ENCODE peak calls at places on chromosome 2, in four cellular contexts. One of them, this sample, is unnamed.

GRCh38 chr2:72887032-72887835 is at the start of gene SPR:
- DNase-seq in CD8-positive, alpha-beta memory T cell: peak; percentile 60
- DNase-seq in esophagus squamous epithelium: no peak
- DNase-seq in cardiac muscle cell: peak; percentile 75
- DNase-seq in this sample: no peak

GRCh38 chr2:108423502-108424251 is 25.3 kb upstream of the GCC2 start:
- DNase-seq in esophagus squamous epithelium: no peak
- DNase-seq in cardiac muscle cell: no peak
- DNase-seq in CD8-positive, alpha-beta memory T cell: no peak
- DNase-seq in this sample: no peak

GRCh38 chr2:141968377-141968920 is 162.4 kb downstream of the LRP1B start:
- DNase-seq in CD8-positive, alpha-beta memory T cell: no peak
- DNase-seq in cardiac muscle cell: no peak
- DNase-seq in esophagus squamous epithelium: no peak
- DNase-seq in this sample: no peak

GRCh38 chr2:171703574-171704347 is 16.5 kb downstream of the DYNC1I2 start:
- DNase-seq in CD8-positive, alpha-beta memory T cell: no peak
- DNase-seq in esophagus squamous epithelium: no peak
- DNase-seq in cardiac muscle cell: peak; percentile 55
- DNase-seq in this sample: no peak

GRCh38 chr2:149164827-149165226 is 126.3 kb downstream of the LYPD6B start:
- DNase-seq in esophagus squamous epithelium: no peak
- DNase-seq in cardiac muscle cell: no peak
- DNase-seq in CD8-positive, alpha-beta memory T cell: no peak
- DNase-seq in this sample: no peak

GRCh38 chr2:151638188-151638933 is 95.9 kb downstream of the NEB start:
- DNase-seq in CD8-positive, alpha-beta memory T cell: peak; percentile 65
- DNase-seq in esophagus squamous epithelium: no peak
- DNase-seq in cardiac muscle cell: no peak
- DNase-seq in this sample: no peak

GRCh38 chr2:54558188-54558975 is 102.3 kb downstream of the SPTBN1 start:
- DNase-seq in esophagus squamous epithelium: peak; percentile 15
- DNase-seq in CD8-positive, alpha-beta memory T cell: peak; percentile 83
- DNase-seq in cardiac muscle cell: peak; percentile 70
- DNase-seq in this sample: no peak

GRCh38 chr2:48531141-48531648 is 1.2 kb downstream of the STON1 start:
- DNase-seq in cardiac muscle cell: peak; percentile 86
- DNase-seq in esophagus squamous epithelium: no peak
- DNase-seq in CD8-positive, alpha-beta memory T cell: no peak
- DNase-seq in this sample: no peak

GRCh38 chr2:48749820-48750739 is 5.4 kb downstream of the LHCGR start:
- DNase-seq in CD8-positive, alpha-beta memory T cell: no peak
- DNase-seq in esophagus squamous epithelium: no peak
- DNase-seq in cardiac muscle cell: no peak
- DNase-seq in this sample: no peak

GRCh38 chr2:105744091-105744908 is 412 bp upstream of the NCK2 start:
- DNase-seq in cardiac muscle cell: peak; percentile 68
- DNase-seq in CD8-positive, alpha-beta memory T cell: peak; percentile 77
- DNase-seq in esophagus squamous epithelium: no peak
- DNase-seq in this sample: no peak

GRCh38 chr2:95034221-95034620 is 8.7 kb downstream of the MAL start:
- DNase-seq in esophagus squamous epithelium: no peak
- DNase-seq in CD8-positive, alpha-beta memory T cell: no peak
- DNase-seq in cardiac muscle cell: no peak
- DNase-seq in this sample: no peak

GRCh38 chr2:85400951-85401805 is 9.0 kb downstream of the CAPG start:
- DNase-seq in cardiac muscle cell: no peak
- DNase-seq in esophagus squamous epithelium: no peak
- DNase-seq in CD8-positive, alpha-beta memory T cell: peak; percentile 30
- DNase-seq in this sample: no peak

GRCh38 chr2:85398426-85399182 is 11.6 kb downstream of the CAPG start:
- DNase-seq in cardiac muscle cell: no peak
- DNase-seq in CD8-positive, alpha-beta memory T cell: no peak
- DNase-seq in esophagus squamous epithelium: no peak
- DNase-seq in this sample: no peak

GRCh38 chr2:85399183-85399455 is 11.0 kb downstream of the CAPG start:
- DNase-seq in cardiac muscle cell: no peak
- DNase-seq in esophagus squamous epithelium: no peak
- DNase-seq in CD8-positive, alpha-beta memory T cell: no peak
- DNase-seq in this sample: no peak

GRCh38 chr2:85400541-85400940 is 9.6 kb downstream of the CAPG start:
- DNase-seq in esophagus squamous epithelium: no peak
- DNase-seq in cardiac muscle cell: no peak
- DNase-seq in CD8-positive, alpha-beta memory T cell: no peak
- DNase-seq in this sample: no peak

DNA sequence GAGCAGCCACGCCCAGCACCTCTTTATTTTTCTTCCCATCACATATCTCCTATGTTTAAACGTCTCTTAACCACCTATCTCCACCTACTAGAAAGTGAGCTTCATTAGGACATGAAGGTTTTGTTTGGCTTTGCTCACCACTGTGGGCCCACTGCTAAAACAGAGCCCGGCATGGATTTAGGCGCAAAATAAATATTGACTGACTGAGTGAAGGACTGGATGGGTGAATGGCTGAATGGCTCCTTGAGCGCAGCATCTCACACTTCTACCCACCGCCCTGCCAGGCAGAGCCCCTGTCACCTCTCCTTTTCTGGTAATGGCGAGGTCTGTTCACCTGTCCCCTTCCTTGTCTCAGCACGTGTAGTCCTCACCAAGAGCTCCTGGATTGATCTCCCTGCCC is 10.1 kb downstream of the CAPG start:
- DNase-seq in CD8-positive, alpha-beta memory T cell: peak; percentile 17
- DNase-seq in cardiac muscle cell: no peak
- DNase-seq in esophagus squamous epithelium: no peak
- DNase-seq in this sample: no peak
- H3K36me3 ChIP-seq in CD8-positive, alpha-beta memory T cell: no peaks in the 10 kb centered on the region
- H3K36me3 ChIP-seq in cardiac muscle cell: no peaks in the 10 kb centered on the region
- H3K36me3 ChIP-seq in esophagus squamous epithelium: peaks cover 14% of the 10 kb centered on the region
- H3K36me3 ChIP-seq in this sample: peaks cover 4% of the 10 kb centered on the region

DNA sequence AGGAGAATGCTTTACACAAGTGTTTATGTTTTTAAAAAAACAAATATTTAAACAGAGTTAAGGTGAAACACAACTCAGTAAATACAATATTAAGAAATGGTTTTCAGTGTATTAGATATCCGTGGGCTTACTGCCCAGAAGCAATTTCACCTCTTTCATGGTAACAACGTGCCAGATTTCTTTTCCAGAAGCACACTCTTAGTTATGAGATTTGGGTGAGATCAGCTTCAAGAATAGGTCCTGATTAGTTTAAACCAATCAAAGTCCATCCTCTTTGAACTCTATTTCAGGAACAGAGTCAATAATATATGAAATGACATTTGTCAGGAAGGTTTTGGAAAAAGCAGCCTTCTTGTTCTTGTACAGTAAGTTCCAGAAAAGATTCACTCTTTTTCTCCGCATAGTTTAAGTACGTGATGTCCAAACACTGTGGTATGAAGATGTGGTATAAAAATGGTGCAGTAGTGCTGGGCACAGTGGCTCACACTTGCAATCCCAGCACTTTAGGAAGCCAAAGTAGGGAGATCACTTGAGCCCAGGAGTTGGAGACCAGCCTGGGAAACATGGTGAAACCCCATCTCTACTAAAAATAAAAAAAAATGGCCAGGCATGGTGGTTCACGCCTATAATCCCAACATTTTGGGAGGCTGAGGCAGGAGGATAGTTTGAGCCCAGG is 14.7 kb downstream of the USP34 start:
- DNase-seq in CD8-positive, alpha-beta memory T cell: no peak
- DNase-seq in esophagus squamous epithelium: no peak
- DNase-seq in cardiac muscle cell: no peak
- DNase-seq in this sample: no peak
- H3K4me1 ChIP-seq in CD8-positive, alpha-beta memory T cell: peaks cover 53% of the 10 kb centered on the region
- H3K4me1 ChIP-seq in esophagus squamous epithelium: no peaks in the 10 kb centered on the region
- H3K4me1 ChIP-seq in cardiac muscle cell: peaks cover 4% of the 10 kb centered on the region
- H3K4me1 ChIP-seq in this sample: peaks cover 23% of the 10 kb centered on the region

GRCh38 chr2:118508282-118508681 is 339.2 kb downstream of the EN1 start:
- DNase-seq in cardiac muscle cell: no peak
- DNase-seq in esophagus squamous epithelium: no peak
- DNase-seq in CD8-positive, alpha-beta memory T cell: no peak
- DNase-seq in this sample: no peak

GRCh38 chr2:118505436-118505835 is 342.0 kb downstream of the EN1 start:
- DNase-seq in esophagus squamous epithelium: no peak
- DNase-seq in CD8-positive, alpha-beta memory T cell: no peak
- DNase-seq in cardiac muscle cell: no peak
- DNase-seq in this sample: no peak

GRCh38 chr2:118509319-118510016 is 338.0 kb downstream of the EN1 start:
- DNase-seq in CD8-positive, alpha-beta memory T cell: no peak
- DNase-seq in esophagus squamous epithelium: no peak
- DNase-seq in cardiac muscle cell: no peak
- DNase-seq in this sample: no peak

GRCh38 chr2:118510807-118511206 is 336.6 kb downstream of the EN1 start:
- DNase-seq in esophagus squamous epithelium: no peak
- DNase-seq in cardiac muscle cell: no peak
- DNase-seq in CD8-positive, alpha-beta memory T cell: no peak
- DNase-seq in this sample: no peak
- H3K36me3 ChIP-seq in esophagus squamous epithelium: no peaks in the 10 kb centered on the region
- H3K36me3 ChIP-seq in cardiac muscle cell: no peaks in the 10 kb centered on the region
- H3K36me3 ChIP-seq in CD8-positive, alpha-beta memory T cell: no peaks in the 10 kb centered on the region
- H3K36me3 ChIP-seq in this sample: no peaks in the 10 kb centered on the region

GRCh38 chr2:39517102-39517436 is 80.0 kb upstream of the MAP4K3 start:
- DNase-seq in cardiac muscle cell: no peak
- DNase-seq in esophagus squamous epithelium: no peak
- DNase-seq in CD8-positive, alpha-beta memory T cell: no peak
- DNase-seq in this sample: no peak
- H3K4me1 ChIP-seq in cardiac muscle cell: peaks cover 18% of the 10 kb centered on the region
- H3K4me1 ChIP-seq in esophagus squamous epithelium: no peaks in the 10 kb centered on the region
- H3K4me1 ChIP-seq in CD8-positive, alpha-beta memory T cell: no peaks in the 10 kb centered on the region
- H3K4me1 ChIP-seq in this sample: peaks cover 33% of the 10 kb centered on the region

DNA sequence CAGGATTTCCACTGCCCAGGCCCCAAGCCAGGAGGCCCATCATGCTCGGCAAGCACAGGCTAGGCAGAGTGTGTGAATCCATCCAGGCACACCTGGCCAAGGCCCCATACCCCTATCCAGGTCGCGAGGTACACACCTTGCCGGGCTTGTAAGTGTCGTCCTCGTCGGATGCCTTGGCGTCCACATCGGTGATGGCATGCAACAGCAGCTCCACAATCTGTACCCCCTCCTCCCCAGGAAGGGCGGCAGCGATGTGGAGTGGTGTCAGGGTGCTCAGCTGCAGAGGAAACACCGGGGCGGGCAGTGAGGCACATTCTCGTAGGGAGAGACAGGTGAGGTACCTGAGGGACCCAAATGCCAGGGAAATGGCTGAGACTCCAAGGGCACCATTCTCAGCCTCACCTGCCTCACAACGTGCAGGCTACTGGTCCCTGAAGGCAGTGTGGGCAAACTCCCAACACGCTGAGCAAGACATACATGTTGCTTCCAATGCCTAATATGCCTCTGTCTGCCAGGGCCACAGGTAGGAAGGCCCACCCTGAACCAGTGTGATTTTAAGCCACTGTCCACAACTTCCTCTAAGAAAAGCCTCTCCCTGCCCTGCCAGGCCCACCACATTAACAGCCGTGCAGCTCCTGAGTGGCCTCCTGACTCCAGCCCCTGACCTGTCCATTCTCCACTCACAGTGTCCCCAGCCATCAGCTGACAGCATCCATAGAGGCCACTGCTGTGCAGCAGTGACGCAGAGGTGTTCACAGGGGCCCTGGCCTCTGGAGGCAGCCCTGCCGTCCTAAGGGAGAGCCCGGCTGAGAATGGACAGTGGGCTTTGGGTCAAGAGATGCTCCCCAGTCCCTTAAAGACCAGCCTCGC is 44.9 kb downstream of the ANKMY1 start:
- DNase-seq in cardiac muscle cell: no peak
- DNase-seq in esophagus squamous epithelium: no peak
- DNase-seq in CD8-positive, alpha-beta memory T cell: no peak
- DNase-seq in this sample: no peak
- H3K36me3 ChIP-seq in cardiac muscle cell: no peaks in the 10 kb centered on the region
- H3K36me3 ChIP-seq in esophagus squamous epithelium: no peaks in the 10 kb centered on the region
- H3K36me3 ChIP-seq in CD8-positive, alpha-beta memory T cell: no peaks in the 10 kb centered on the region
- H3K36me3 ChIP-seq in this sample: peaks cover 7% of the 10 kb centered on the region

DNA sequence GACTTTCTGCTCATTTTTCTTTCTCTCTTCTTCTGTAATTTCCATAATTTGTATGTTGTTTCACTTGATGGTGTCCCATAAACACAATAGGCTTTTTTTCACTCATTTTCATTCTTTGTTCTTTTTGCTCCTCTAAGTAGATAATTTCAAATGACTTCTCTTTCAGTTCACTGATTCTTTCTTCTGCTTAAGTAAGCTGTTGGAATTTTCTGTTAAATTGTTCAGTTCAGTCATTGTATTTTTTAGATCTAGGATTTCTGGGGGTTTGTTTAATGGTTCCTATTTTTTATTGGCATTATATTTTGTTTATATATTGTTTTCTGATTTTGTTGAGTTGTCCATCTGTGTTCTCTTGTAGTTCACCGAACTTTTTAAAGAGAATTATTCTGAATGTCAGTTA is 19.5 kb downstream of the SP140L start:
- DNase-seq in CD8-positive, alpha-beta memory T cell: no peak
- DNase-seq in cardiac muscle cell: no peak
- DNase-seq in esophagus squamous epithelium: no peak
- DNase-seq in this sample: no peak
- H3K4me1 ChIP-seq in CD8-positive, alpha-beta memory T cell: peaks cover 33% of the 10 kb centered on the region
- H3K4me1 ChIP-seq in cardiac muscle cell: no peaks in the 10 kb centered on the region
- H3K4me1 ChIP-seq in esophagus squamous epithelium: no peaks in the 10 kb centered on the region
- H3K4me1 ChIP-seq in this sample: no peaks in the 10 kb centered on the region

DNA sequence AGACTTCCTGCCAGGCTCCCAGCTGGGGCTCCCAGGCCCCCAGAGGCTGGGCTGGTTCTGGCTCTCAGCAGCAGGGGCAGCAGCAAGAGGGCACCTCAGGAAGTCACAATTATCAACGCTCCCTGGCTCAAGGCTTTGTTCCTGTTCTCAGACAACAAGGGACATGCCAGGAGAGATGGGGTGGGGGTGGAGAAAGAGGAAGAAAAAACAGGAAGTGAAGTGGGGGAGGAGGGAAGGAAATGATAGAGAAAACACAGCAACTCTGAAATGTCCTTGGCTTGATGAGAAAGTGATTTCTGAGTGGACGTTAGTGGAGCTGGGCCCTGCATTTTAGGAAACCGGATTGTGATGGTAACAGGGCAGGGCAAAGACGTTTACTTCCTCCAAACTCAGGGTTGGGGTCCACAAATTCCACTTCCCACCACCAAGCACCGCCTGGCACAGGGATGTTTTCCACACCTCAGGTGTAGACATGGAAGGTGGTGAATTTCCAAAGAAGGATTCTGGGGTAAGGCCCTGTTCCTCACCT is 40.4 kb downstream of the CYRIA start:
- DNase-seq in CD8-positive, alpha-beta memory T cell: no peak
- DNase-seq in esophagus squamous epithelium: no peak
- DNase-seq in cardiac muscle cell: peak; percentile 36
- DNase-seq in this sample: no peak
- H3K36me3 ChIP-seq in CD8-positive, alpha-beta memory T cell: no peaks in the 10 kb centered on the region
- H3K36me3 ChIP-seq in esophagus squamous epithelium: no peaks in the 10 kb centered on the region
- H3K36me3 ChIP-seq in cardiac muscle cell: no peaks in the 10 kb centered on the region
- H3K36me3 ChIP-seq in this sample: peaks cover 4% of the 10 kb centered on the region